ENCODE peak calls at places on chromosomes 7 and 10, in nine cellular contexts. One of them, this sample, is unnamed.
A peak's percentile ranks its signal among the peaks of the same experiment; 100 is the strongest.

GRCh38 chr10:7397049-7397448 is 13.8 kb downstream of the SFMBT2 start:
- DNase-seq in ovary: no peak
- DNase-seq in AG04450: no peak
- DNase-seq in epithelial cell of proximal tubule: no peak
- DNase-seq in dorsolateral prefrontal cortex: no peak
- DNase-seq in stomach: no peak
- DNase-seq in A549: no peak
- DNase-seq in astrocyte of the spinal cord: peak; percentile 32
- DNase-seq in thoracic aorta: no peak
- DNase-seq in this sample: no peak

GRCh38 chr7:95886501-95887090 is 114.2 kb downstream of the DYNC1I1 start:
- DNase-seq in astrocyte of the spinal cord: peak; percentile 38
- DNase-seq in ovary: no peak
- DNase-seq in epithelial cell of proximal tubule: no peak
- DNase-seq in stomach: no peak
- DNase-seq in AG04450: no peak
- DNase-seq in A549: peak; percentile 3
- DNase-seq in thoracic aorta: no peak
- DNase-seq in dorsolateral prefrontal cortex: no peak
- DNase-seq in this sample: no peak

GRCh38 chr10:121127151-121127906 is 276.2 kb downstream of the WDR11 start:
- DNase-seq in stomach: no peak
- DNase-seq in astrocyte of the spinal cord: no peak
- DNase-seq in ovary: no peak
- DNase-seq in epithelial cell of proximal tubule: no peak
- DNase-seq in dorsolateral prefrontal cortex: no peak
- DNase-seq in thoracic aorta: no peak
- DNase-seq in AG04450: no peak
- DNase-seq in A549: no peak
- DNase-seq in this sample: no peak

GRCh38 chr7:56028942-56029630 is 22.2 kb downstream of the PSPH start:
- DNase-seq in ovary: no peak
- DNase-seq in epithelial cell of proximal tubule: no peak
- DNase-seq in stomach: no peak
- DNase-seq in AG04450: peak; percentile 69
- DNase-seq in astrocyte of the spinal cord: peak; percentile 76
- DNase-seq in A549: no peak
- DNase-seq in dorsolateral prefrontal cortex: no peak
- DNase-seq in thoracic aorta: no peak
- DNase-seq in this sample: peak; percentile 41

GRCh38 chr7:76262683-76263402 is 39.6 kb upstream of the HSPB1 start:
- DNase-seq in astrocyte of the spinal cord: peak; percentile 43
- DNase-seq in ovary: no peak
- DNase-seq in thoracic aorta: no peak
- DNase-seq in dorsolateral prefrontal cortex: peak; percentile 33
- DNase-seq in A549: peak; percentile 66
- DNase-seq in stomach: peak; percentile 72
- DNase-seq in AG04450: peak; percentile 16
- DNase-seq in epithelial cell of proximal tubule: peak; percentile 4
- DNase-seq in this sample: peak; percentile 69

GRCh38 chr7:24227603-24228359 is 56.2 kb upstream of the NPY start:
- DNase-seq in stomach: no peak
- DNase-seq in ovary: no peak
- DNase-seq in astrocyte of the spinal cord: no peak
- DNase-seq in thoracic aorta: no peak
- DNase-seq in A549: no peak
- DNase-seq in AG04450: no peak
- DNase-seq in epithelial cell of proximal tubule: no peak
- DNase-seq in dorsolateral prefrontal cortex: no peak
- DNase-seq in this sample: no peak

GRCh38 chr7:122304604-122304975 is at the start of gene FEZF1:
- DNase-seq in ovary: no peak
- DNase-seq in epithelial cell of proximal tubule: no peak
- DNase-seq in stomach: no peak
- DNase-seq in AG04450: no peak
- DNase-seq in astrocyte of the spinal cord: no peak
- DNase-seq in A549: no peak
- DNase-seq in dorsolateral prefrontal cortex: no peak
- DNase-seq in thoracic aorta: no peak
- DNase-seq in this sample: no peak

GRCh38 chr10:132528064-132528800 is 9.4 kb upstream of the INPP5A start:
- DNase-seq in AG04450: no peak
- DNase-seq in astrocyte of the spinal cord: no peak
- DNase-seq in A549: no peak
- DNase-seq in ovary: peak; percentile 14
- DNase-seq in thoracic aorta: no peak
- DNase-seq in epithelial cell of proximal tubule: no peak
- DNase-seq in dorsolateral prefrontal cortex: no peak
- DNase-seq in stomach: no peak
- DNase-seq in this sample: peak; percentile 46

GRCh38 chr7:36895112-36895511 is 170.8 kb upstream of the AOAH start:
- DNase-seq in AG04450: no peak
- DNase-seq in A549: no peak
- DNase-seq in dorsolateral prefrontal cortex: no peak
- DNase-seq in stomach: no peak
- DNase-seq in astrocyte of the spinal cord: peak; percentile 7
- DNase-seq in ovary: no peak
- DNase-seq in thoracic aorta: no peak
- DNase-seq in epithelial cell of proximal tubule: peak; percentile 25
- DNase-seq in this sample: no peak

GRCh38 chr10:71429304-71429703 is 32.6 kb downstream of the CDH23 start:
- DNase-seq in epithelial cell of proximal tubule: no peak
- DNase-seq in thoracic aorta: no peak
- DNase-seq in dorsolateral prefrontal cortex: no peak
- DNase-seq in stomach: no peak
- DNase-seq in A549: no peak
- DNase-seq in AG04450: no peak
- DNase-seq in astrocyte of the spinal cord: no peak
- DNase-seq in ovary: peak; percentile 5
- DNase-seq in this sample: no peak

GRCh38 chr10:71427246-71427645 is 30.5 kb downstream of the CDH23 start:
- DNase-seq in AG04450: no peak
- DNase-seq in ovary: no peak
- DNase-seq in A549: no peak
- DNase-seq in epithelial cell of proximal tubule: no peak
- DNase-seq in astrocyte of the spinal cord: no peak
- DNase-seq in dorsolateral prefrontal cortex: no peak
- DNase-seq in stomach: no peak
- DNase-seq in thoracic aorta: no peak
- DNase-seq in this sample: no peak

GRCh38 chr10:71431945-71432905 is 35.5 kb downstream of the CDH23 start:
- DNase-seq in ovary: no peak
- DNase-seq in epithelial cell of proximal tubule: no peak
- DNase-seq in AG04450: no peak
- DNase-seq in dorsolateral prefrontal cortex: no peak
- DNase-seq in stomach: peak; percentile 13
- DNase-seq in astrocyte of the spinal cord: no peak
- DNase-seq in A549: peak; percentile 53
- DNase-seq in thoracic aorta: no peak
- DNase-seq in this sample: no peak

GRCh38 chr10:71431216-71431944 is 34.7 kb downstream of the CDH23 start:
- DNase-seq in ovary: peak; percentile 71
- DNase-seq in astrocyte of the spinal cord: no peak
- DNase-seq in AG04450: no peak
- DNase-seq in stomach: peak; percentile 16
- DNase-seq in A549: no peak
- DNase-seq in dorsolateral prefrontal cortex: no peak
- DNase-seq in epithelial cell of proximal tubule: no peak
- DNase-seq in thoracic aorta: no peak
- DNase-seq in this sample: no peak

GRCh38 chr10:71429929-71430328 is 33.2 kb downstream of the CDH23 start:
- DNase-seq in stomach: no peak
- DNase-seq in A549: peak; percentile 35
- DNase-seq in dorsolateral prefrontal cortex: no peak
- DNase-seq in ovary: no peak
- DNase-seq in thoracic aorta: no peak
- DNase-seq in AG04450: no peak
- DNase-seq in astrocyte of the spinal cord: no peak
- DNase-seq in epithelial cell of proximal tubule: no peak
- DNase-seq in this sample: no peak
- TF ChIP-seq CTCF in stomach: no peak
- TF ChIP-seq CTCF in A549: no peak
- TF ChIP-seq CTCF in dorsolateral prefrontal cortex: no peak
- TF ChIP-seq CTCF in ovary: no peak
- TF ChIP-seq CTCF in thoracic aorta: no peak
- TF ChIP-seq CTCF in AG04450: no peak
- TF ChIP-seq CTCF in astrocyte of the spinal cord: peak; percentile 25
- TF ChIP-seq CTCF in epithelial cell of proximal tubule: peak; percentile 16
- TF ChIP-seq CTCF in this sample: peak; percentile 2

GRCh38 chr10:124745257-124745656 is 1.1 kb upstream of the FAM53B start:
- DNase-seq in epithelial cell of proximal tubule: no peak
- DNase-seq in A549: no peak
- DNase-seq in astrocyte of the spinal cord: no peak
- DNase-seq in AG04450: no peak
- DNase-seq in ovary: no peak
- DNase-seq in dorsolateral prefrontal cortex: no peak
- DNase-seq in thoracic aorta: no peak
- DNase-seq in stomach: no peak
- DNase-seq in this sample: no peak
- H3K4me3 ChIP-seq in epithelial cell of proximal tubule: no peak overlapping the region
- H3K4me3 ChIP-seq in A549: no peak overlapping the region
- H3K4me3 ChIP-seq in astrocyte of the spinal cord: no peak overlapping the region
- H3K4me3 ChIP-seq in AG04450: no peak overlapping the region
- H3K4me3 ChIP-seq in ovary: no peak overlapping the region
- H3K4me3 ChIP-seq in dorsolateral prefrontal cortex: no peak overlapping the region
- H3K4me3 ChIP-seq in thoracic aorta: no peak overlapping the region
- H3K4me3 ChIP-seq in stomach: no peak overlapping the region
- H3K4me3 ChIP-seq in this sample: no peak overlapping the region

GRCh38 chr10:58712982-58713381 is 200.3 kb downstream of the BICC1 start:
- DNase-seq in astrocyte of the spinal cord: no peak
- DNase-seq in thoracic aorta: no peak
- DNase-seq in dorsolateral prefrontal cortex: no peak
- DNase-seq in ovary: no peak
- DNase-seq in A549: no peak
- DNase-seq in AG04450: no peak
- DNase-seq in epithelial cell of proximal tubule: no peak
- DNase-seq in stomach: no peak
- DNase-seq in this sample: peak; percentile 53
- TF ChIP-seq CTCF in astrocyte of the spinal cord: peak; percentile 29
- TF ChIP-seq CTCF in thoracic aorta: no peak
- TF ChIP-seq CTCF in dorsolateral prefrontal cortex: no peak
- TF ChIP-seq CTCF in ovary: no peak
- TF ChIP-seq CTCF in A549: peak; percentile 19
- TF ChIP-seq CTCF in AG04450: peak; percentile 37
- TF ChIP-seq CTCF in epithelial cell of proximal tubule: peak; percentile 42
- TF ChIP-seq CTCF in stomach: no peak
- TF ChIP-seq CTCF in this sample: peak; percentile 37

GRCh38 chr7:106865130-106866115 is at the start of gene PIK3CG:
- DNase-seq in stomach: no peak
- DNase-seq in thoracic aorta: no peak
- DNase-seq in astrocyte of the spinal cord: no peak
- DNase-seq in AG04450: no peak
- DNase-seq in ovary: no peak
- DNase-seq in epithelial cell of proximal tubule: no peak
- DNase-seq in A549: no peak
- DNase-seq in dorsolateral prefrontal cortex: no peak
- DNase-seq in this sample: no peak

GRCh38 chr7:106864298-106865081 is 592 bp upstream of the PIK3CG start:
- DNase-seq in stomach: no peak
- DNase-seq in dorsolateral prefrontal cortex: no peak
- DNase-seq in AG04450: no peak
- DNase-seq in epithelial cell of proximal tubule: no peak
- DNase-seq in ovary: no peak
- DNase-seq in A549: no peak
- DNase-seq in astrocyte of the spinal cord: no peak
- DNase-seq in thoracic aorta: no peak
- DNase-seq in this sample: no peak

GRCh38 chr7:106858618-106859532 is 6.2 kb upstream of the PIK3CG start:
- DNase-seq in A549: no peak
- DNase-seq in thoracic aorta: no peak
- DNase-seq in AG04450: no peak
- DNase-seq in stomach: peak; percentile 38
- DNase-seq in astrocyte of the spinal cord: no peak
- DNase-seq in dorsolateral prefrontal cortex: no peak
- DNase-seq in epithelial cell of proximal tubule: no peak
- DNase-seq in ovary: no peak
- DNase-seq in this sample: peak; percentile 18

GRCh38 chr7:106863216-106863997 is 1.7 kb upstream of the PIK3CG start:
- DNase-seq in A549: no peak
- DNase-seq in ovary: no peak
- DNase-seq in astrocyte of the spinal cord: no peak
- DNase-seq in stomach: no peak
- DNase-seq in epithelial cell of proximal tubule: no peak
- DNase-seq in thoracic aorta: no peak
- DNase-seq in AG04450: no peak
- DNase-seq in dorsolateral prefrontal cortex: no peak
- DNase-seq in this sample: no peak

GRCh38 chr7:106862317-106863183 is 2.5 kb upstream of the PIK3CG start:
- DNase-seq in ovary: no peak
- DNase-seq in epithelial cell of proximal tubule: no peak
- DNase-seq in dorsolateral prefrontal cortex: no peak
- DNase-seq in A549: no peak
- DNase-seq in stomach: no peak
- DNase-seq in astrocyte of the spinal cord: no peak
- DNase-seq in AG04450: peak; percentile 2
- DNase-seq in thoracic aorta: no peak
- DNase-seq in this sample: peak; percentile 51
- H3K4me3 ChIP-seq in ovary: no peak overlapping the region
- H3K4me3 ChIP-seq in epithelial cell of proximal tubule: no peak overlapping the region
- H3K4me3 ChIP-seq in dorsolateral prefrontal cortex: no peak overlapping the region
- H3K4me3 ChIP-seq in A549: no peak overlapping the region
- H3K4me3 ChIP-seq in stomach: no peak overlapping the region
- H3K4me3 ChIP-seq in astrocyte of the spinal cord: no peak overlapping the region
- H3K4me3 ChIP-seq in AG04450: no peak overlapping the region
- H3K4me3 ChIP-seq in thoracic aorta: no peak overlapping the region
- H3K4me3 ChIP-seq in this sample: no peak overlapping the region

GRCh38 chr10:46037107-46037900 is 6.9 kb upstream of the NCOA4 start:
- DNase-seq in dorsolateral prefrontal cortex: no peak
- DNase-seq in thoracic aorta: no peak
- DNase-seq in A549: no peak
- DNase-seq in epithelial cell of proximal tubule: no peak
- DNase-seq in AG04450: no peak
- DNase-seq in ovary: no peak
- DNase-seq in astrocyte of the spinal cord: no peak
- DNase-seq in stomach: no peak
- DNase-seq in this sample: no peak

GRCh38 chr10:46040004-46040403 is 6.1 kb downstream of the MSMB start:
- DNase-seq in astrocyte of the spinal cord: no peak
- DNase-seq in thoracic aorta: no peak
- DNase-seq in A549: no peak
- DNase-seq in ovary: no peak
- DNase-seq in epithelial cell of proximal tubule: no peak
- DNase-seq in dorsolateral prefrontal cortex: no peak
- DNase-seq in stomach: no peak
- DNase-seq in AG04450: no peak
- DNase-seq in this sample: no peak

GRCh38 chr10:46033602-46034011 is 3.2 kb upstream of the NCOA4 start:
- DNase-seq in dorsolateral prefrontal cortex: no peak
- DNase-seq in stomach: peak; percentile 42
- DNase-seq in ovary: no peak
- DNase-seq in thoracic aorta: no peak
- DNase-seq in A549: no peak
- DNase-seq in AG04450: peak; percentile 67
- DNase-seq in epithelial cell of proximal tubule: peak; percentile 47
- DNase-seq in astrocyte of the spinal cord: peak; percentile 84
- DNase-seq in this sample: peak; percentile 83

GRCh38 chr10:46031648-46032532 is 1.5 kb upstream of the NCOA4 start:
- DNase-seq in dorsolateral prefrontal cortex: no peak
- DNase-seq in A549: no peak
- DNase-seq in ovary: no peak
- DNase-seq in epithelial cell of proximal tubule: no peak
- DNase-seq in thoracic aorta: no peak
- DNase-seq in AG04450: no peak
- DNase-seq in stomach: no peak
- DNase-seq in astrocyte of the spinal cord: no peak
- DNase-seq in this sample: peak; percentile 55

GRCh38 chr10:46035923-46036849 is 5.8 kb upstream of the NCOA4 start:
- DNase-seq in stomach: no peak
- DNase-seq in epithelial cell of proximal tubule: no peak
- DNase-seq in ovary: no peak
- DNase-seq in thoracic aorta: no peak
- DNase-seq in dorsolateral prefrontal cortex: no peak
- DNase-seq in astrocyte of the spinal cord: no peak
- DNase-seq in A549: no peak
- DNase-seq in AG04450: no peak
- DNase-seq in this sample: no peak
- TF ChIP-seq CTCF in stomach: no peak
- TF ChIP-seq CTCF in epithelial cell of proximal tubule: no peak
- TF ChIP-seq CTCF in ovary: no peak
- TF ChIP-seq CTCF in thoracic aorta: no peak
- TF ChIP-seq CTCF in dorsolateral prefrontal cortex: no peak
- TF ChIP-seq CTCF in astrocyte of the spinal cord: no peak
- TF ChIP-seq CTCF in A549: no peak
- TF ChIP-seq CTCF in AG04450: no peak
- TF ChIP-seq CTCF in this sample: no peak

This sample was measured in fibroblast of the aortic adventitia.